ENCODE peak calls at places on chromosomes 13 and 19, in seven cellular contexts. T, B, Y, I, F, P and U are unnamed samples.

GRCh38 chr19:16509141-16510061 is 13.2 kb downstream of the C19orf44 start:
- DNase-seq in T (no peak), Y (no peak), F (no peak), P (no peak), B (no peak), I (no peak), U (peak)

GRCh38 chr19:18194554-18195238 is 1.7 kb downstream of the MPV17L2 start:
- DNase-seq in F (no peak), I (no peak), T (no peak), P (no peak), Y (peak), B (no peak), U (peak)

GRCh38 chr13:37134411-37135041 is 29.1 kb upstream of the CSNK1A1L start:
- DNase-seq in B (no peak), T (peak), I (no peak), Y (no peak), P (no peak), F (no peak), U (no peak)

GRCh38 chr13:95704510-95704909 is 27.6 kb downstream of the DNAJC3 start:
- DNase-seq in I (no peak), F (no peak), Y (no peak), T (peak), P (no peak), B (peak), U (no peak)

GRCh38 chr13:101623469-101624209 is 171.2 kb downstream of the ITGBL1 start:
- DNase-seq in B (peak), P (no peak), Y (no peak), I (no peak), T (no peak), F (no peak), U (no peak)

GRCh38 chr13:86830046-86830445 is 841.1 kb upstream of the SLITRK5 start:
- DNase-seq in T (no peak), B (no peak), F (no peak), P (no peak), Y (no peak), I (no peak), U (no peak)

GRCh38 chr19:40689339-40690049 is 957 bp downstream of the NUMBL start:
- DNase-seq in F (no peak), Y (peak), I (no peak), P (peak), T (no peak), B (no peak), U (peak)

GRCh38 chr19:11767633-11768133 is 883 bp downstream of the ZNF441 start:
- DNase-seq in F (no peak), B (no peak), Y (peak), P (peak), I (no peak), T (peak), U (peak)

GRCh38 chr19:28905996-28906395 is 307.0 kb downstream of the UQCRFS1 start:
- DNase-seq in Y (no peak), F (no peak), I (no peak), B (no peak), P (no peak), T (peak), U (no peak)

GRCh38 chr13:99380921-99381645 is 73.9 kb upstream of the GPR183 start:
- DNase-seq in T (no peak), B (no peak), F (peak), P (no peak), Y (peak), I (no peak), U (no peak)